ENCODE peak calls at places on chromosomes 16 and 17, in six cellular contexts. One of them, this sample, is unnamed. For H3K9me3, the result is how much of the 10 kb centered on the place peaks cover.

GRCh38 chr16:82023206-82023605 is 11.8 kb upstream of the HSD17B2 start:
- DNase-seq in body of pancreas: no peak
- DNase-seq in stomach: no peak
- DNase-seq in right lobe of liver: no peak
- DNase-seq in endothelial cell of umbilical vein: no peak
- DNase-seq in IMR-90: no peak
- DNase-seq in this sample: no peak

GRCh38 chr16:4123617-4124300 is 7.5 kb upstream of the ADCY9 start:
- DNase-seq in body of pancreas: no peak
- DNase-seq in stomach: no peak
- DNase-seq in right lobe of liver: no peak
- DNase-seq in endothelial cell of umbilical vein: no peak
- DNase-seq in IMR-90: peak
- DNase-seq in this sample: no peak

GRCh38 chr17:13182450-13182849 is 164.6 kb upstream of the ELAC2 start:
- DNase-seq in body of pancreas: no peak
- DNase-seq in stomach: no peak
- DNase-seq in right lobe of liver: no peak
- DNase-seq in endothelial cell of umbilical vein: no peak
- DNase-seq in IMR-90: no peak
- DNase-seq in this sample: no peak

GRCh38 chr17:77090476-77090875 is 50.3 kb upstream of the SEC14L1 start:
- DNase-seq in body of pancreas: no peak
- DNase-seq in stomach: no peak
- DNase-seq in right lobe of liver: no peak
- DNase-seq in endothelial cell of umbilical vein: no peak
- DNase-seq in IMR-90: no peak
- DNase-seq in this sample: no peak

GRCh38 chr16:67939507-67940435 is 3.1 kb upstream of the PSMB10 start:
- DNase-seq in body of pancreas: peak
- DNase-seq in stomach: peak
- DNase-seq in right lobe of liver: peak
- DNase-seq in endothelial cell of umbilical vein: no peak
- DNase-seq in IMR-90: no peak
- DNase-seq in this sample: peak

GRCh38 chr16:52408197-52408845 is 138.6 kb downstream of the TOX3 start:
- DNase-seq in body of pancreas: no peak
- DNase-seq in stomach: no peak
- DNase-seq in right lobe of liver: no peak
- DNase-seq in endothelial cell of umbilical vein: no peak
- DNase-seq in IMR-90: no peak
- DNase-seq in this sample: no peak

GRCh38 chr17:78665952-78666920 is 89.0 kb upstream of the DNAH17 start:
- DNase-seq in body of pancreas: peak
- DNase-seq in stomach: no peak
- DNase-seq in right lobe of liver: no peak
- DNase-seq in endothelial cell of umbilical vein: peak
- DNase-seq in IMR-90: no peak
- DNase-seq in this sample: no peak

GRCh38 chr16:75761111-75761510 is 34.8 kb upstream of the CPHXL start:
- DNase-seq in body of pancreas: no peak
- DNase-seq in stomach: no peak
- DNase-seq in right lobe of liver: no peak
- DNase-seq in endothelial cell of umbilical vein: no peak
- DNase-seq in IMR-90: peak
- DNase-seq in this sample: no peak

GRCh38 chr17:260031-260791 is 78.8 kb upstream of the DOC2B start:
- DNase-seq in body of pancreas: no peak
- DNase-seq in stomach: peak
- DNase-seq in right lobe of liver: peak
- DNase-seq in endothelial cell of umbilical vein: no peak
- DNase-seq in IMR-90: no peak
- DNase-seq in this sample: no peak

GRCh38 chr17:14926526-14927122 is 338.5 kb downstream of the PMP22 start:
- DNase-seq in body of pancreas: peak
- DNase-seq in stomach: peak
- DNase-seq in right lobe of liver: no peak
- DNase-seq in endothelial cell of umbilical vein: peak
- DNase-seq in IMR-90: peak
- DNase-seq in this sample: peak

GRCh38 chr17:83125515-83126274 is 46.3 kb downstream of the METRNL start:
- DNase-seq in body of pancreas: peak
- DNase-seq in stomach: no peak
- DNase-seq in right lobe of liver: no peak
- DNase-seq in endothelial cell of umbilical vein: no peak
- DNase-seq in IMR-90: no peak
- DNase-seq in this sample: no peak

GRCh38 chr17:31393749-31394146 is 2.3 kb downstream of the RAB11FIP4 start:
- DNase-seq in body of pancreas: no peak
- DNase-seq in stomach: peak
- DNase-seq in right lobe of liver: no peak
- DNase-seq in endothelial cell of umbilical vein: no peak
- DNase-seq in IMR-90: no peak
- DNase-seq in this sample: no peak

GRCh38 chr17:887842-888214 is 91.7 kb downstream of the NXN start:
- DNase-seq in body of pancreas: no peak
- DNase-seq in stomach: no peak
- DNase-seq in right lobe of liver: no peak
- DNase-seq in endothelial cell of umbilical vein: no peak
- DNase-seq in IMR-90: no peak
- DNase-seq in this sample: no peak

GRCh38 chr16:1959269-1960039 is at the start of gene NDUFB10:
- DNase-seq in body of pancreas: peak
- DNase-seq in stomach: peak
- DNase-seq in right lobe of liver: peak
- DNase-seq in endothelial cell of umbilical vein: peak
- DNase-seq in IMR-90: peak
- DNase-seq in this sample: peak

GRCh38 chr17:61017317-61018001 is 339.8 kb downstream of the BCAS3 start:
- DNase-seq in body of pancreas: no peak
- DNase-seq in stomach: no peak
- DNase-seq in right lobe of liver: no peak
- DNase-seq in endothelial cell of umbilical vein: no peak
- DNase-seq in IMR-90: no peak
- DNase-seq in this sample: no peak
- H3K27ac ChIP-seq in body of pancreas: no peak
- H3K27ac ChIP-seq in stomach: no peak
- H3K27ac ChIP-seq in right lobe of liver: no peak
- H3K27ac ChIP-seq in endothelial cell of umbilical vein: no peak
- H3K27ac ChIP-seq in IMR-90: no peak
- H3K27ac ChIP-seq in this sample: no peak

DNA sequence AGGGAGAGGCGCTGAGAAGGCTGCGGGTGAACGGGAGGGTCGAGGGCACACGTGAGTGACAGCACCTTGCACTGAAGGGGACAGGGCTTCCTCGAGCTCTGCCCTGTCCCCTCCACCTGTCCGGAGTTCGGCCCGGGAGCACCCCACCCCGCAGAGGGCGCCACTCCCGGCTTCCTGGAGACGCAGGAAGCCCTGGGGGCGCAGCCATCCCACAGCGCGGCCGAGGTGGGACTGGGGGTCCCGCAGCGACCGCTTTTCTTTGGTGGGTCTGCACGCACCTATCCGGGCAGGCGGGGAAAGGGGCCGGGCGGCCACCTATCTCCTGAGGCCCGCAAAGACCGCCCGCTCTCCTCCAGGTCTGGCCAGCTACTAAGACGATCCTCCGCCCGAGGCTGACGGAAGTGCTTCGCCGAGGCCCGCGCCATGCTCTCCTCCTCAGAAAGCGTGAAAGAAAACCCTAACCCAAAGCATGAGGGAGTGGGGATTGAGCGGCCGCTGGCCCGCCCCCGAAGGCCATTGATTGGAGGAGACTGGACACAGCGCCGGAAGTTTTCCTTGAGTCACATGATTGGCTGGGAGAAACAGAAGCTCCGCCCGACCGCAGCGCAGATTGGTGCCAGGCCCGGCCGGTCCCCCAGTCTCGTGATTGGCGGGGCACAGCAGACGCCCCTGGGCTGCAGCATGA is 34.4 kb downstream of the DDX19A start:
- DNase-seq in body of pancreas: peak
- DNase-seq in stomach: peak
- DNase-seq in right lobe of liver: peak
- DNase-seq in endothelial cell of umbilical vein: peak
- DNase-seq in IMR-90: peak
- DNase-seq in this sample: peak
- TF ChIP-seq POLR2A in body of pancreas: peak
- TF ChIP-seq POLR2A in stomach: no peak
- TF ChIP-seq POLR2A in right lobe of liver: peak
- TF ChIP-seq POLR2A in endothelial cell of umbilical vein: peak
- TF ChIP-seq POLR2A in IMR-90: peak
- TF ChIP-seq POLR2A in this sample: peak

GRCh38 chr17:57068222-57068658 is 16.8 kb upstream of the AKAP1 start:
- DNase-seq in body of pancreas: no peak
- DNase-seq in stomach: no peak
- DNase-seq in right lobe of liver: peak
- DNase-seq in endothelial cell of umbilical vein: no peak
- DNase-seq in IMR-90: no peak
- DNase-seq in this sample: no peak

GRCh38 chr17:57068707-57069106 is 16.3 kb upstream of the AKAP1 start:
- DNase-seq in body of pancreas: no peak
- DNase-seq in stomach: no peak
- DNase-seq in right lobe of liver: no peak
- DNase-seq in endothelial cell of umbilical vein: no peak
- DNase-seq in IMR-90: no peak
- DNase-seq in this sample: no peak

GRCh38 chr17:57067162-57067561 is 17.9 kb upstream of the AKAP1 start:
- DNase-seq in body of pancreas: no peak
- DNase-seq in stomach: no peak
- DNase-seq in right lobe of liver: no peak
- DNase-seq in endothelial cell of umbilical vein: no peak
- DNase-seq in IMR-90: no peak
- DNase-seq in this sample: no peak

GRCh38 chr17:57071991-57072944 is 12.8 kb upstream of the AKAP1 start:
- DNase-seq in body of pancreas: no peak
- DNase-seq in stomach: no peak
- DNase-seq in right lobe of liver: no peak
- DNase-seq in endothelial cell of umbilical vein: no peak
- DNase-seq in IMR-90: no peak
- DNase-seq in this sample: no peak

GRCh38 chr17:57067781-57068180 is 17.3 kb upstream of the AKAP1 start:
- DNase-seq in body of pancreas: no peak
- DNase-seq in stomach: no peak
- DNase-seq in right lobe of liver: no peak
- DNase-seq in endothelial cell of umbilical vein: no peak
- DNase-seq in IMR-90: no peak
- DNase-seq in this sample: no peak
- H3K9me3 ChIP-seq in body of pancreas: under half
- H3K9me3 ChIP-seq in stomach: under half
- H3K9me3 ChIP-seq in right lobe of liver: under half
- H3K9me3 ChIP-seq in endothelial cell of umbilical vein: under half
- H3K9me3 ChIP-seq in IMR-90: under half
- H3K9me3 ChIP-seq in this sample: under half

DNA sequence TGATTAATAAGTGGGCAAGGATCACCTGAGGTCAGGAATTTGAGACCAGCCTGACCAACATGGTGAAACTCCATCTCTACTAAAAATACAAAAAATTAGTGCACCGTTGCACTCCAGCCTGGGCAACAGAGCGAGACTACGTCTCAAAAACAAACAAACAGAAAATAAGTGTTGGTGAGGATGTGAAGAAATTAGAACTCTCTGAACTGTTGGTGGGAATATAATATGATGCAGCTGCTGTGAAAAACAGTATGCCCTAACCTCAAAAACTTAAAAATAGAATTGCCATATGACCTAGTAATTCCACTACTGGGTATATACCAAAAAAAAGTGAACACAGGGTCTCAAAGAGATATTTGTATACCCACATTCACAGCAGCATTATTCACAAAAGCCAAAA is 26.1 kb downstream of the GLG1 start:
- DNase-seq in body of pancreas: no peak
- DNase-seq in stomach: no peak
- DNase-seq in right lobe of liver: no peak
- DNase-seq in endothelial cell of umbilical vein: no peak
- DNase-seq in IMR-90: no peak
- DNase-seq in this sample: no peak
- H3K27ac ChIP-seq in body of pancreas: no peak
- H3K27ac ChIP-seq in stomach: no peak
- H3K27ac ChIP-seq in right lobe of liver: no peak
- H3K27ac ChIP-seq in endothelial cell of umbilical vein: no peak
- H3K27ac ChIP-seq in IMR-90: no peak
- H3K27ac ChIP-seq in this sample: no peak

DNA sequence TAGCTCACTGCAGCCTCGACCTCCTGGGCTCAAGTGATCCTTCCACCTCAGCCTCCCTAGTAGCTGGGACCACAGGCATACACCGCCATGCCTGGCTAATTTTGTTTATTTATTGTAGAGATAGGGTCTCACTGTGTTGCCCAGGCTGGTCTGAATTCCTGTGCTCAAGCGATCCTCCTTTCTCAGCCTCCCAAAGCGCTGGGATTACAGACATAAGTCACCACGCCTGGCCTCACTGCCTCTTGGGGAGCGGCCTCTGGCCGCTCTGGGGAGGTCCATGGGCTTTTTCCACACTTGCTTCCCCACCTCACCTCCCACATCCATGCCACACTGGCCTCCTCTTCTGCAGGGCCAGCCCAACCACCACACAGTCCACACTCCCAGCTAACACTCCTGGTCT is 18.3 kb upstream of the ADGRG3 start:
- DNase-seq in body of pancreas: no peak
- DNase-seq in stomach: no peak
- DNase-seq in right lobe of liver: no peak
- DNase-seq in endothelial cell of umbilical vein: no peak
- DNase-seq in IMR-90: no peak
- DNase-seq in this sample: no peak
- TF ChIP-seq POLR2A in body of pancreas: no peak
- TF ChIP-seq POLR2A in stomach: no peak
- TF ChIP-seq POLR2A in right lobe of liver: no peak
- TF ChIP-seq POLR2A in endothelial cell of umbilical vein: no peak
- TF ChIP-seq POLR2A in IMR-90: no peak
- TF ChIP-seq POLR2A in this sample: no peak